ENCODE peak calls at places on chromosome 5, in six cellular contexts. R is lower lobe of right lung, U is KG1, M is GDM1, J is NCI-H1694, L is dermis microvascular lymphatic vessel endothelial cell. G is an unnamed sample.

GRCh38 chr5:42606464-42606869 is 150.2 kb upstream of the CCDC152 start:
- DNase-seq in R (no peak), U (no peak), M (no peak), J (no peak), L (no peak), G (no peak)

GRCh38 chr5:40570408-40571129 is 109.1 kb upstream of the PTGER4 start:
- DNase-seq in R (no peak), U (no peak), M (no peak), J (no peak), L (no peak), G (no peak)

GRCh38 chr5:138488481-138488945 is 23.2 kb downstream of the EGR1 start:
- DNase-seq in R (no peak), U (no peak), M (no peak), J (no peak), L (no peak), G (no peak)

GRCh38 chr5:136130581-136130980 is 2.1 kb upstream of the SMAD5 start:
- DNase-seq in R (no peak), U (no peak), M (no peak), J (no peak), L (no peak), G (no peak)

GRCh38 chr5:91383956-91384300 is 811 bp upstream of the ARRDC3 start:
- DNase-seq in R (peak; percentile 55), U (no peak), M (peak; percentile 16), J (no peak), L (no peak), G (peak; percentile 68)

GRCh38 chr5:113186061-113186460 is 209.5 kb downstream of the DCP2 start:
- DNase-seq in R (no peak), U (no peak), M (no peak), J (no peak), L (no peak), G (no peak)

GRCh38 chr5:74116266-74116665 is 490.3 kb downstream of the ARHGEF28 start:
- DNase-seq in R (no peak), U (no peak), M (no peak), J (no peak), L (no peak), G (no peak)

GRCh38 chr5:93303291-93303691 is 277.7 kb downstream of the NR2F1-AS1 start:
- DNase-seq in R (no peak), U (no peak), M (no peak), J (no peak), L (no peak), G (peak; percentile 36)

GRCh38 chr5:64612349-64612961 is 77.8 kb upstream of the SHISAL2B start:
- DNase-seq in R (no peak), U (no peak), M (peak; percentile 28), J (peak; percentile 63), L (peak; percentile 51), G (peak; percentile 72)

GRCh38 chr5:81288021-81288433 is 13.4 kb upstream of the ZCCHC9 start:
- DNase-seq in R (no peak), U (no peak), M (no peak), J (no peak), L (no peak), G (no peak)

GRCh38 chr5:149264432-149265069 is 7.1 kb upstream of the AFAP1L1 start:
- DNase-seq in R (no peak), U (no peak), M (no peak), J (no peak), L (no peak), G (peak; percentile 50)

GRCh38 chr5:179272326-179273073 is 72.8 kb downstream of the ADAMTS2 start:
- DNase-seq in R (peak; percentile 39), U (no peak), M (no peak), J (no peak), L (no peak), G (no peak)

GRCh38 chr5:150653145-150653761 is 7.8 kb upstream of the MYOZ3 start:
- DNase-seq in R (no peak), U (no peak), M (no peak), J (no peak), L (no peak), G (no peak)

GRCh38 chr5:180804129-180804601 is 1.6 kb upstream of the MGAT1 start:
- DNase-seq in R (no peak), U (no peak), M (no peak), J (no peak), L (no peak), G (no peak)

GRCh38 chr5:179126506-179126991 is 66.4 kb downstream of the ZNF354C start:
- DNase-seq in R (peak; percentile 20), U (no peak), M (no peak), J (no peak), L (no peak), G (no peak)

G was measured in lung microvascular endothelial cell.